ENCODE peak calls at places on chromosomes 16 and 17, in seven cellular contexts. One of them, this sample, is unnamed.
A peak's percentile ranks its signal among the peaks of the same experiment; 100 is the strongest.

GRCh38 chr16:70482624-70483023 is 28.2 kb downstream of the FCSK start:
- DNase-seq in Kasumi-1: no peak
- DNase-seq in retina: no peak
- DNase-seq in mesothelial cell of epicardium: no peak
- DNase-seq in activated CD4-positive, CD25-positive, alpha-beta regulatory T cell: no peak
- DNase-seq in NCI-H1092: no peak
- DNase-seq in bronchial epithelial cell: no peak
- DNase-seq in this sample: no peak

GRCh38 chr16:53950677-53951076 is 246.7 kb downstream of the FTO start:
- DNase-seq in Kasumi-1: no peak
- DNase-seq in retina: no peak
- DNase-seq in mesothelial cell of epicardium: no peak
- DNase-seq in activated CD4-positive, CD25-positive, alpha-beta regulatory T cell: no peak
- DNase-seq in NCI-H1092: peak; percentile 85
- DNase-seq in bronchial epithelial cell: no peak
- DNase-seq in this sample: no peak

GRCh38 chr17:33291248-33292183 is 1.6 kb downstream of the ASIC2 start:
- DNase-seq in Kasumi-1: no peak
- DNase-seq in retina: peak; percentile 88
- DNase-seq in mesothelial cell of epicardium: peak; percentile 34
- DNase-seq in activated CD4-positive, CD25-positive, alpha-beta regulatory T cell: no peak
- DNase-seq in NCI-H1092: peak; percentile 13
- DNase-seq in bronchial epithelial cell: no peak
- DNase-seq in this sample: peak; percentile 39

GRCh38 chr16:55056585-55057520 is 126.2 kb downstream of the IRX5 start:
- DNase-seq in Kasumi-1: no peak
- DNase-seq in retina: peak; percentile 94
- DNase-seq in mesothelial cell of epicardium: no peak
- DNase-seq in activated CD4-positive, CD25-positive, alpha-beta regulatory T cell: no peak
- DNase-seq in NCI-H1092: peak; percentile 40
- DNase-seq in bronchial epithelial cell: no peak
- DNase-seq in this sample: peak; percentile 43

GRCh38 chr17:51142597-51142996 is 10.8 kb upstream of the NME1 start:
- DNase-seq in Kasumi-1: no peak
- DNase-seq in retina: no peak
- DNase-seq in mesothelial cell of epicardium: no peak
- DNase-seq in activated CD4-positive, CD25-positive, alpha-beta regulatory T cell: no peak
- DNase-seq in NCI-H1092: no peak
- DNase-seq in bronchial epithelial cell: no peak
- DNase-seq in this sample: no peak

GRCh38 chr17:51682115-51682514 is 421.8 kb downstream of the UTP18 start:
- DNase-seq in Kasumi-1: no peak
- DNase-seq in retina: no peak
- DNase-seq in mesothelial cell of epicardium: no peak
- DNase-seq in activated CD4-positive, CD25-positive, alpha-beta regulatory T cell: no peak
- DNase-seq in NCI-H1092: no peak
- DNase-seq in bronchial epithelial cell: no peak
- DNase-seq in this sample: no peak

GRCh38 chr16:85004587-85005205 is 6.6 kb downstream of the ZDHHC7 start:
- DNase-seq in Kasumi-1: no peak
- DNase-seq in retina: no peak
- DNase-seq in mesothelial cell of epicardium: no peak
- DNase-seq in activated CD4-positive, CD25-positive, alpha-beta regulatory T cell: no peak
- DNase-seq in NCI-H1092: no peak
- DNase-seq in bronchial epithelial cell: peak; percentile 82
- DNase-seq in this sample: peak; percentile 88

GRCh38 chr16:4800290-4801041 is 2.0 kb downstream of the ROGDI start:
- DNase-seq in Kasumi-1: peak; percentile 62
- DNase-seq in retina: peak; percentile 16
- DNase-seq in mesothelial cell of epicardium: no peak
- DNase-seq in activated CD4-positive, CD25-positive, alpha-beta regulatory T cell: no peak
- DNase-seq in NCI-H1092: no peak
- DNase-seq in bronchial epithelial cell: peak; percentile 46
- DNase-seq in this sample: peak; percentile 62

GRCh38 chr16:53232826-53233529 is 178.2 kb downstream of the CHD9 start:
- DNase-seq in Kasumi-1: no peak
- DNase-seq in retina: no peak
- DNase-seq in mesothelial cell of epicardium: no peak
- DNase-seq in activated CD4-positive, CD25-positive, alpha-beta regulatory T cell: no peak
- DNase-seq in NCI-H1092: no peak
- DNase-seq in bronchial epithelial cell: no peak
- DNase-seq in this sample: peak; percentile 36

This sample was measured in epithelial cell of esophagus.